ENCODE peak calls at places on chromosomes 13 and 19, in ten cellular contexts. F, X, S, Q, E, I, M, J, U and O are unnamed samples.

GRCh38 chr13:46345400-46345799 is 41.7 kb downstream of the RUBCNL start:
- DNase-seq in Q (no peak), E (no peak), U (no peak), M (no peak), I (no peak), S (no peak), F (no peak), X (no peak), J (no peak), O (no peak)

GRCh38 chr13:62305758-62306157 is 890.1 kb upstream of the PCDH20 start:
- DNase-seq in F (no peak), E (peak), J (no peak), Q (no peak), I (no peak), M (no peak), X (no peak), S (no peak), U (no peak), O (no peak)

GRCh38 chr13:99225078-99225477 is 24.4 kb downstream of the UBAC2 start:
- DNase-seq in S (no peak), X (no peak), U (no peak), J (no peak), E (no peak), M (no peak), Q (no peak), F (no peak), I (no peak), O (no peak)

GRCh38 chr19:41993612-41994483 is at the start of gene ATP1A3:
- DNase-seq in X (peak), E (peak), S (no peak), Q (peak), F (peak), J (no peak), M (peak), I (peak), U (no peak), O (peak)

GRCh38 chr19:42074513-42075363 is 1.2 kb upstream of the ZNF574 start:
- DNase-seq in X (no peak), M (peak), I (no peak), E (peak), Q (no peak), U (no peak), F (peak), S (no peak), J (no peak), O (no peak)

GRCh38 chr19:44696939-44697669 is 1.8 kb upstream of the CEACAM16 start:
- DNase-seq in S (no peak), F (no peak), X (no peak), J (no peak), I (peak), Q (no peak), E (no peak), M (peak), U (no peak), O (no peak)

GRCh38 chr13:51534075-51534817 is 50.0 kb upstream of the WDFY2 start:
- DNase-seq in U (no peak), X (peak), I (no peak), S (peak), Q (no peak), M (no peak), J (no peak), F (no peak), E (peak), O (no peak)

GRCh38 chr19:7199613-7200533 is 94.3 kb downstream of the INSR start:
- DNase-seq in E (no peak), S (no peak), I (peak), J (no peak), Q (peak), M (peak), X (no peak), F (no peak), U (no peak), O (no peak)

GRCh38 chr13:46211116-46211515 is 612 bp upstream of the LRRC63 start:
- DNase-seq in X (no peak), S (no peak), U (no peak), J (no peak), Q (no peak), M (no peak), E (peak), I (no peak), F (peak), O (no peak)

GRCh38 chr13:35771898-35772297 is 295.4 kb upstream of the MAB21L1 start:
- DNase-seq in S (no peak), F (peak), I (no peak), Q (peak), X (no peak), U (no peak), M (no peak), E (no peak), J (peak), O (no peak)

GRCh38 chr13:112587767-112588489 is at the start of gene TUBGCP3:
- DNase-seq in F (peak), U (peak), S (peak), E (peak), I (peak), X (peak), M (peak), Q (peak), J (peak), O (peak)

GRCh38 chr13:97875911-97876310 is 77.6 kb upstream of the IPO5 start:
- DNase-seq in F (no peak), I (no peak), Q (no peak), U (no peak), M (peak), J (no peak), S (no peak), X (no peak), E (no peak), O (no peak)

GRCh38 chr19:29768166-29768565 is 43.6 kb upstream of the CCNE1 start:
- DNase-seq in I (no peak), U (no peak), E (no peak), X (no peak), M (no peak), F (no peak), Q (no peak), S (no peak), J (no peak), O (no peak)

GRCh38 chr13:113585828-113586355 is 1.3 kb downstream of the TFDP1 start:
- DNase-seq in U (no peak), M (no peak), I (peak), S (no peak), J (no peak), Q (no peak), E (no peak), X (no peak), F (no peak), O (no peak)

GRCh38 chr19:13959962-13960862 is 7.9 kb downstream of the DCAF15 start:
- DNase-seq in F (no peak), I (peak), S (peak), M (peak), U (no peak), X (no peak), J (no peak), Q (no peak), E (no peak), O (no peak)

GRCh38 chr19:19860756-19861390 is 4.8 kb upstream of the ZNF253 start:
- DNase-seq in X (no peak), U (no peak), Q (no peak), F (no peak), M (peak), I (peak), E (no peak), S (no peak), J (peak), O (peak)

GRCh38 chr19:51136891-51137551 is 5.1 kb upstream of the SIGLEC7 start:
- DNase-seq in Q (no peak), J (no peak), E (no peak), U (peak), I (peak), X (no peak), S (no peak), M (no peak), F (no peak), O (no peak)

GRCh38 chr13:114071991-114072390 is 60.4 kb downstream of the RASA3 start:
- DNase-seq in Q (no peak), J (no peak), X (no peak), I (no peak), E (no peak), U (no peak), M (no peak), F (no peak), S (no peak), O (no peak)

GRCh38 chr19:6103217-6103644 is 7.1 kb downstream of the RFX2 start:
- DNase-seq in S (peak), E (no peak), I (no peak), X (peak), U (peak), F (peak), Q (peak), J (no peak), M (peak), O (no peak)

GRCh38 chr13:40190656-40191100 is 475.8 kb downstream of the FOXO1 start:
- DNase-seq in X (no peak), I (no peak), M (no peak), U (peak), F (peak), Q (peak), J (no peak), E (peak), S (no peak), O (no peak)

GRCh38 chr19:46372901-46373572 is 26.1 kb downstream of the PPP5C start:
- DNase-seq in E (no peak), I (peak), Q (no peak), X (no peak), U (no peak), M (no peak), F (peak), J (no peak), S (no peak), O (no peak)

GRCh38 chr19:48030073-48030472 is 13.8 kb downstream of the CABP5 start:
- DNase-seq in S (no peak), U (no peak), F (no peak), I (no peak), Q (no peak), M (no peak), E (no peak), J (no peak), X (no peak), O (no peak)

DNA sequence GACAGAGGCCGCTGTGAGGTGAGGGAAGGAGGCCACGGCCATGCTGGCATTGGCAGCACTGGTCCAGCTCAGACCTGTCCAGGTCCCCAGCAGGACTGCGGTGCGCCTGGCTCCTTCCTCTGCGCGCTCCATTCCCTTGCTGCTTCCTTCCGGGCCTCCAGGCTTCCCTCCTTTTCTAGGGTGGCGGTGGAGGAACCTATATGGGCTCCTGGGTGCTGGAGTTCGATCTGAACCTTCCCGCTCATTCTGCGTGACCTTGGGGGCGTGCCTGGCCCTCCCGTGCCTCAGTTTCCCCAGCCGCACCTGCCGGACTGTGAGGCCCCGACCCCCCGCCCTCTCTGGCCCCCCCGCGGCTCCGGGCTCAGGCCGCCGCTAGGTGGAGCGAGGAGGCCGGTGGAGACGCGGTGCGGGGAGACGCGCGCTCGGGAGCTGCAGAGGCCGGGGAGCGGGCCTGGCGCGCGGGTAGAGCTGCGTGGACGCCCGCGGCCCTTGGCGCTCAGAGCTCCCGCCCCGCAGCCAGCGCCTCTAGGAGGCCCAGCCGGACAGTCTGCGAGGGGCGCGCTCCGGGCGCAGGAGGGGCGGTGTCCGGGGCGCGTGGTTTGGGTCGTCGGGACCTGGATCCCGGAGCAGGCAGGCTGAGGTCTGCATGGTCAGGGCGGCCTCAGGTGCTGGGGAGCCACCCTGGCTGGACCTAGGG is 29.9 kb downstream of the EFNA2 start:
- DNase-seq in E (peak), Q (peak), U (no peak), J (peak), S (peak), M (peak), I (peak), F (peak), X (peak), O (peak)
- TF ChIP-seq CTCF in E (peak), Q (peak), U (no peak), J (peak), S (peak), M (peak), I (peak), F (peak), X (peak), O (no peak)

GRCh38 chr13:104534847-104535246 is 1468.6 kb upstream of the SLC10A2 start:
- DNase-seq in I (peak), X (no peak), J (no peak), U (no peak), S (no peak), M (no peak), F (no peak), E (no peak), Q (no peak), O (no peak)
- TF ChIP-seq CTCF in I (peak), X (no peak), J (no peak), U (no peak), S (no peak), M (no peak), F (no peak), E (peak), Q (no peak), O (no peak)

GRCh38 chr19:40130013-40130412 is 39.3 kb upstream of the ZNF780A start:
- DNase-seq in E (no peak), S (no peak), F (no peak), M (no peak), J (no peak), X (no peak), I (no peak), Q (no peak), U (no peak), O (no peak)

GRCh38 chr19:40139533-40140287 is 49.0 kb upstream of the ZNF780A start:
- DNase-seq in E (peak), M (no peak), Q (peak), S (no peak), U (no peak), F (peak), X (no peak), I (no peak), J (no peak), O (no peak)

GRCh38 chr19:40136818-40137217 is 46.1 kb upstream of the ZNF780A start:
- DNase-seq in F (no peak), S (no peak), E (no peak), J (no peak), X (no peak), Q (no peak), U (no peak), M (no peak), I (no peak), O (no peak)

GRCh38 chr19:40133491-40133890 is 42.7 kb upstream of the ZNF780A start:
- DNase-seq in U (no peak), E (no peak), J (no peak), S (no peak), X (no peak), Q (no peak), F (no peak), M (no peak), I (no peak), O (no peak)

DNA sequence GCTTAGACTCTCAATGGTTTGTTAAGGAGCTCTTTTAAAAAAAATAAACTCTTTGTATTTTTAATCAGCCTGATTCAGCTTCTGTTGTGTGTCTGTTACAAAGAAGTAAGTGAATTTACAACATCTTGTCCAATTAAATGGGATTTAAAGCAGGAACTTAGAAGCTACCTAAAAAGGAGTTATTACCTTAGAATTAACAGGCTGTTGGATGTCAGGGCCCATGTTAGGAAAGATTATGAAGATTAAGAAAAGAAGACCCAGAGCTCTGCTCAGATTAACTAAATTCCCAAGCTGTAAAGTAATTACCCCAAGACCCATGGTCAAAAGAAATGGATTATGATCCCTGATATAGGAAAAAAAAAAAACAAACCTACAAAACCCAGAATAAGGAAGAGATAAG is 44.1 kb upstream of the ZNF780A start:
- DNase-seq in M (no peak), S (no peak), E (no peak), F (no peak), U (no peak), X (no peak), J (no peak), Q (no peak), I (no peak), O (no peak)
- TF ChIP-seq CTCF in M (no peak), S (no peak), E (no peak), F (no peak), U (no peak), X (no peak), J (no peak), Q (no peak), I (no peak), O (no peak)

GRCh38 chr13:25401958-25402357 is 30.2 kb downstream of the ATP8A2 start:
- DNase-seq in J (no peak), E (no peak), X (no peak), U (no peak), F (no peak), Q (no peak), I (no peak), M (no peak), S (no peak), O (no peak)

GRCh38 chr13:25409938-25410337 is 38.2 kb downstream of the ATP8A2 start:
- DNase-seq in Q (no peak), E (no peak), F (no peak), I (no peak), M (no peak), J (no peak), S (no peak), U (no peak), X (no peak), O (no peak)

DNA sequence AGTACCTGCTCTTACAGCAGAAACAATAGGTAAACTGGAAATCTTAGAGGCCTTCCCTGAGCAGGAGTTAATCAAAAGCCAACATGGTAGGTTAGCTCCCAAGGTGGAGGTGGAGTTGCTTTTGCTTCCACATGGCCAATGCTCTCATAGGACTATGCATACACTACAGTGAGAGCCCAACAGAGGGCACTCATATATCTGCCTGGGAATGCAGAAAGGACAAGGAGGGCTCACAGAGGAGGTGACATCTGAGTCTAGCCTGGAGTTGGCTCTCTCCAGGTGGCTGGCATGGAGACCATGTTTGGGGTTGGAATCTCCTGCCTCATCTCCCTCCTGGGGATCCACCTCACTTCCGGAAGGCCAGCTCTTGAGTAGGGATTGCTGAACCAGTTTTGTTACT is 34.6 kb downstream of the ATP8A2 start:
- DNase-seq in I (peak), U (no peak), F (no peak), X (no peak), Q (no peak), M (no peak), J (no peak), E (no peak), S (no peak), O (no peak)
- TF ChIP-seq CTCF in I (peak), U (no peak), F (no peak), X (no peak), Q (no peak), M (no peak), J (no peak), E (no peak), S (no peak), O (no peak)

GRCh38 chr19:24159707-24160106 is 72.7 kb downstream of the ZNF254 start:
- DNase-seq in X (no peak), F (peak), U (no peak), M (no peak), J (no peak), E (peak), S (no peak), I (peak), Q (peak), O (no peak)
- TF ChIP-seq CTCF in X (peak), F (no peak), U (no peak), M (no peak), J (no peak), E (peak), S (no peak), I (peak), Q (peak), O (no peak)

GRCh38 chr19:15259900-15260299 is 27.7 kb upstream of the EPHX3 start:
- DNase-seq in Q (no peak), E (peak), I (no peak), M (no peak), J (no peak), S (no peak), F (no peak), U (no peak), X (no peak), O (no peak)

GRCh38 chr19:15262011-15262410 is 29.8 kb upstream of the EPHX3 start:
- DNase-seq in Q (no peak), M (peak), X (no peak), U (no peak), F (no peak), E (no peak), I (no peak), J (no peak), S (no peak), O (no peak)

GRCh38 chr19:15263361-15263985 is 31.2 kb upstream of the EPHX3 start:
- DNase-seq in I (no peak), S (no peak), U (no peak), M (no peak), J (no peak), E (no peak), Q (no peak), F (no peak), X (no peak), O (no peak)

GRCh38 chr19:15257782-15258181 is 25.5 kb upstream of the EPHX3 start:
- DNase-seq in M (no peak), S (no peak), F (no peak), Q (no peak), X (no peak), U (no peak), E (no peak), I (no peak), J (no peak), O (no peak)

DNA sequence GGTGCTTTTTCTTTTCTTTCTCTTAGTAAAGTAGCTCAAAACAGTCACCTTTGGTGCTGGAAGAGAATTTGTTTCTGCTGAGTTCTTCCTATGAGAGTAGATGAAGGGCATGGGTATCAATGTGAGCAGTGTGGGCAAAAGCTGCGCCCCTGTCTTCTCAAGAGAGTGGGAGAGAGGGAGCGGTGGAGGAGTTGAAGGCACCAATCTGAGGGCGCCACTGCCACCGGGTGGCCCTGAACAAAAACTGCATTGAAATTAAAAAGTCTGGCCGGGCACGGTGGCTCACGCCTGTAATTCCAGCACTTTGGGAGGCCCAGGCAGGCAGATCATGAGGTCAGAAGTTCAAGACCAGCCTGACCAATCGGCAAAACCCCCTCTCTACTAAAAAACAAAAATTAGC is 28.7 kb upstream of the EPHX3 start:
- DNase-seq in U (no peak), F (no peak), J (no peak), Q (no peak), E (no peak), X (no peak), S (no peak), I (no peak), M (no peak), O (no peak)
- TF ChIP-seq CTCF in U (no peak), F (no peak), J (no peak), Q (peak), E (no peak), X (peak), S (peak), I (peak), M (no peak), O (no peak)

GRCh38 chr13:20729633-20730585 is 26.4 kb downstream of the IL17D start:
- DNase-seq in U (no peak), J (no peak), Q (no peak), F (no peak), S (no peak), I (no peak), M (no peak), X (no peak), E (no peak), O (no peak)

DNA sequence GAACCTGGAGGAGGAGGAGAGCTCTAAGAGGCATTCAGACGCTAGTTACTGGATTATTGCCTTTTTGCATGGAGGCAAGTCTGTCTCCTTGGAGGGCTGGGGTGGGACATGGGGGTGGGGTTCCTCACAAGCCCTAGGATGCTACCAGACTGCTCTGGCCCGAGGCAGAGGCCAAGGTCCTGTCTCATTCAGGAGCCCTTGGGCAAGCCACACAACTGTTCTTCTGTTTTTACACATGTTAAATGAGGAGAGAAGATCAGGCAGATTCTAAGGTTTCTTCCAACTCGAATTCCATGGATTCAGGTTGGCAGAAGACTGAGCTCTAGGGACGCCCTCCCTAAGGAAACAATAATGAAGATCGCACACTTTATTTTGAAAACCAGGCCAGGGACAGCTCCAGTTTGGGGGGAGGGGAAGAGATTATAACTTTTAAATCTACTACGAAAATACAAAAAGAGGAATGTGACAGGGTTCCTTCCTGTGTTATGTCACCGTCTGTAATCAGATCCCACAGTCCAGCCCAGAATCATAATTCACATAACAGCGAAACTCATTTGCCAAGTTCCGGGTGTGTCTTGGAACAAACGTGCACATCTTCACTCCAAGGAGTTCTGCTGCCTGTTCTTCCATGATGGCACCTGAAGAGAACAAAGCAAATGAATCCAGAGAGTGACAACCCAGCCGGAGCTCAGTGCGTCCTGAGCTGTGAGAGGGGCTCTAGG is 25.2 kb downstream of the IL17D start:
- DNase-seq in E (no peak), F (no peak), S (no peak), J (no peak), X (no peak), I (no peak), Q (no peak), M (no peak), U (no peak), O (no peak)
- TF ChIP-seq CTCF in E (no peak), F (no peak), S (no peak), J (no peak), X (no peak), I (no peak), Q (no peak), M (no peak), U (no peak), O (no peak)